ENCODE peak calls at places on chromosomes 1 and 21, in eight cellular contexts. A is stimulated activated CD4-positive, alpha-beta T cell treated with anti-CD3 and anti-CD28 coated beads, Interleukin-4, amount 100 ng/mL, for 48 hours; O is HTR-8/SVneo; V is ELR; G is NAMALWA; L is HEK293T; Z is dermis blood vessel endothelial cell; T is CD8-positive, alpha-beta T cell. R is an unnamed sample.

GRCh38 chr1:231827337-231828105 is 200.9 kb downstream of the DISC1 start:
- DNase-seq in Z (peak), G (no peak), O (peak), T (no peak), L (no peak), A (no peak), V (peak), R (no peak)

GRCh38 chr1:94298861-94299260 is 61.5 kb upstream of the ARHGAP29 start:
- DNase-seq in L (no peak), G (no peak), V (no peak), O (no peak), Z (peak), T (no peak), A (no peak), R (no peak)

GRCh38 chr21:29168874-29169273 is 38.4 kb downstream of the MAP3K7CL start:
- DNase-seq in A (no peak), O (no peak), Z (no peak), L (no peak), T (no peak), G (no peak), V (peak), R (no peak)

GRCh38 chr1:53640696-53641065 is 98.3 kb downstream of the GLIS1 start:
- DNase-seq in G (no peak), L (no peak), O (no peak), V (no peak), A (no peak), T (no peak), Z (no peak), R (no peak)

GRCh38 chr1:159924025-159924790 is 1.1 kb downstream of the TAGLN2 start:
- DNase-seq in A (peak), Z (peak), O (peak), L (peak), V (peak), G (peak), T (peak), R (no peak)

GRCh38 chr1:21705303-21705980 is 36.3 kb upstream of the RAP1GAP start:
- DNase-seq in L (no peak), T (no peak), Z (no peak), A (no peak), V (no peak), G (no peak), O (no peak), R (no peak)

GRCh38 chr21:45136927-45137611 is 62.7 kb downstream of the ADARB1 start:
- DNase-seq in A (peak), T (peak), G (peak), V (peak), L (peak), Z (peak), O (peak), R (peak)

GRCh38 chr1:111938123-111938522 is 51.3 kb downstream of the KCND3 start:
- DNase-seq in A (no peak), V (no peak), Z (no peak), G (no peak), O (no peak), T (no peak), L (no peak), R (no peak)

GRCh38 chr1:170097449-170097948 is 23.0 kb upstream of the KIFAP3 start:
- DNase-seq in A (no peak), T (no peak), O (no peak), V (no peak), Z (no peak), G (no peak), L (no peak), R (no peak)

GRCh38 chr21:17903029-17903806 is 84.1 kb upstream of the C21orf91 start:
- DNase-seq in Z (peak), T (no peak), L (no peak), A (no peak), G (peak), V (peak), O (peak), R (no peak)

GRCh38 chr1:110436635-110437034 is 14.3 kb upstream of the PROK1 start:
- DNase-seq in L (peak), G (no peak), Z (no peak), T (no peak), O (peak), A (no peak), V (peak), R (no peak)

GRCh38 chr1:174726167-174726879 is 273.4 kb upstream of the CACYBP start:
- DNase-seq in A (no peak), G (peak), O (no peak), L (peak), T (no peak), Z (peak), V (peak), R (no peak)

GRCh38 chr1:231315887-231316286 is 21.8 kb downstream of the EXOC8 start:
- DNase-seq in T (peak), V (peak), A (peak), O (peak), Z (peak), L (peak), G (peak), R (peak)

GRCh38 chr1:151325646-151326429 is 1.4 kb downstream of the PI4KB start:
- DNase-seq in G (no peak), Z (no peak), T (no peak), A (no peak), L (peak), V (peak), O (no peak), R (no peak)

GRCh38 chr1:58941471-58942289 is 157.8 kb upstream of the JUN start:
- DNase-seq in A (no peak), O (no peak), L (no peak), T (peak), G (no peak), Z (peak), V (no peak), R (no peak)

GRCh38 chr21:45899317-45900033 is 82.1 kb upstream of the COL6A1 start:
- DNase-seq in L (no peak), V (no peak), G (no peak), A (no peak), T (no peak), O (no peak), Z (no peak), R (no peak)

GRCh38 chr1:161082483-161082882 is 6.9 kb downstream of the NECTIN4 start:
- DNase-seq in G (no peak), V (no peak), Z (no peak), T (no peak), O (no peak), L (no peak), A (no peak), R (no peak)

GRCh38 chr1:236603896-236604217 is 459 bp downstream of the HEATR1 start:
- DNase-seq in L (peak), Z (peak), T (peak), A (no peak), O (no peak), G (peak), V (peak), R (no peak)

GRCh38 chr1:36367067-36367466 is 18.7 kb downstream of the STK40 start:
- DNase-seq in O (no peak), L (no peak), V (no peak), T (peak), G (no peak), A (no peak), Z (peak), R (no peak)

GRCh38 chr1:205521646-205522150 is 17.2 kb downstream of the CDK18 start:
- DNase-seq in A (no peak), O (no peak), V (no peak), Z (no peak), T (no peak), L (no peak), G (no peak), R (no peak)

GRCh38 chr1:232481091-232481490 is 148.8 kb downstream of the SIPA1L2 start:
- DNase-seq in T (no peak), G (no peak), V (no peak), O (no peak), Z (no peak), A (no peak), L (no peak), R (no peak)

GRCh38 chr1:202078211-202078610 is 44.5 kb upstream of the GPR37L1 start:
- DNase-seq in A (no peak), V (no peak), L (no peak), G (no peak), O (no peak), T (no peak), Z (no peak), R (no peak)

GRCh38 chr1:118317836-118318614 is 133.0 kb upstream of the SPAG17 start:
- DNase-seq in O (no peak), G (peak), L (no peak), A (no peak), T (no peak), V (no peak), Z (no peak), R (no peak)